ENCODE peak calls at places on chromosomes 13 and 19, in nine cellular contexts. H, D, P, C, M, W, J, I and K are unnamed samples.

GRCh38 chr19:648904-649733 is 9.4 kb downstream of the FGF22 start:
- DNase-seq in H (no peak), D (no peak), P (no peak), C (no peak), M (no peak), W (no peak), J (peak), I (no peak), K (no peak)

GRCh38 chr19:12749938-12750521 is 1.6 kb upstream of the BEST2 start:
- DNase-seq in H (no peak), D (no peak), P (no peak), C (no peak), M (no peak), W (no peak), J (no peak), I (no peak), K (no peak)

GRCh38 chr13:53242015-53242414 is 213.4 kb downstream of the OLFM4 start:
- DNase-seq in H (no peak), D (no peak), P (no peak), C (no peak), M (no peak), W (no peak), J (no peak), I (no peak), K (no peak)

GRCh38 chr19:7527516-7528191 is 5.2 kb downstream of the MCOLN1 start:
- DNase-seq in H (no peak), D (no peak), P (no peak), C (no peak), M (no peak), W (peak), J (no peak), I (no peak), K (peak)

GRCh38 chr19:49690073-49690655 is 752 bp upstream of the CPT1C start:
- DNase-seq in H (no peak), D (no peak), P (no peak), C (no peak), M (no peak), W (no peak), J (no peak), I (no peak), K (no peak)

GRCh38 chr19:10290439-10290875 is 705 bp downstream of the ICAM5 start:
- DNase-seq in H (no peak), D (no peak), P (no peak), C (no peak), M (peak), W (peak), J (peak), I (no peak), K (no peak)

GRCh38 chr19:4980087-4980486 is 11.2 kb downstream of the KDM4B start:
- DNase-seq in H (no peak), D (no peak), P (no peak), C (no peak), M (no peak), W (no peak), J (no peak), I (no peak), K (no peak)

GRCh38 chr13:106099765-106100164 is 435.7 kb downstream of the EFNB2 start:
- DNase-seq in H (no peak), D (no peak), P (no peak), C (no peak), M (no peak), W (no peak), J (no peak), I (no peak), K (no peak)

GRCh38 chr13:50244355-50244912 is 229.2 kb downstream of the KCNRG start:
- DNase-seq in H (no peak), D (no peak), P (no peak), C (no peak), M (no peak), W (no peak), J (no peak), I (no peak), K (no peak)

GRCh38 chr13:49936085-49936942 is at the start of gene SPRYD7:
- DNase-seq in H (peak), D (peak), P (peak), C (peak), M (peak), W (peak), J (peak), I (peak), K (peak)

GRCh38 chr13:85771856-85772255 is 27.4 kb downstream of the SLITRK6 start:
- DNase-seq in H (no peak), D (no peak), P (no peak), C (no peak), M (no peak), W (no peak), J (no peak), I (no peak), K (no peak)

GRCh38 chr13:48078251-48078656 is 16.6 kb downstream of the MED4 start:
- DNase-seq in H (no peak), D (no peak), P (no peak), C (peak), M (no peak), W (no peak), J (no peak), I (peak), K (no peak)

GRCh38 chr13:111625526-111626315 is 305.3 kb downstream of the TEX29 start:
- DNase-seq in H (no peak), D (no peak), P (no peak), C (no peak), M (no peak), W (no peak), J (no peak), I (no peak), K (no peak)

GRCh38 chr13:111883571-111884343 is 183.2 kb upstream of the SOX1 start:
- DNase-seq in H (no peak), D (no peak), P (no peak), C (no peak), M (no peak), W (no peak), J (no peak), I (no peak), K (no peak)

GRCh38 chr13:21613791-21614190 is 9.8 kb upstream of the MICU2 start:
- DNase-seq in H (no peak), D (no peak), P (no peak), C (no peak), M (no peak), W (no peak), J (no peak), I (peak), K (no peak)

GRCh38 chr13:95492044-95492801 is 60.3 kb upstream of the CLDN10 start:
- DNase-seq in H (no peak), D (peak), P (no peak), C (no peak), M (no peak), W (no peak), J (no peak), I (peak), K (no peak)

GRCh38 chr19:28159065-28159464 is 1053.9 kb downstream of the UQCRFS1 start:
- DNase-seq in H (no peak), D (no peak), P (no peak), C (no peak), M (no peak), W (no peak), J (no peak), I (no peak), K (no peak)

GRCh38 chr13:97328222-97328790 is 105.7 kb upstream of the RAP2A start:
- DNase-seq in H (no peak), D (no peak), P (no peak), C (no peak), M (no peak), W (no peak), J (no peak), I (peak), K (no peak)

GRCh38 chr19:23305555-23305954 is 55.4 kb upstream of the ZNF724 start:
- DNase-seq in H (no peak), D (no peak), P (no peak), C (no peak), M (no peak), W (no peak), J (no peak), I (no peak), K (no peak)

GRCh38 chr19:793775-794174 is 3.5 kb upstream of the PTBP1 start:
- DNase-seq in H (no peak), D (no peak), P (no peak), C (no peak), M (no peak), W (no peak), J (no peak), I (no peak), K (no peak)

GRCh38 chr13:84609716-84610115 is 727.4 kb upstream of the SLITRK1 start:
- DNase-seq in H (no peak), D (no peak), P (no peak), C (no peak), M (no peak), W (no peak), J (no peak), I (peak), K (no peak)

GRCh38 chr13:97905517-97905916 is 48.0 kb upstream of the IPO5 start:
- DNase-seq in H (no peak), D (no peak), P (no peak), C (no peak), M (no peak), W (no peak), J (no peak), I (no peak), K (no peak)

GRCh38 chr19:48473161-48473966 is 4.2 kb downstream of the CYTH2 start:
- DNase-seq in H (no peak), D (no peak), P (no peak), C (no peak), M (no peak), W (no peak), J (no peak), I (no peak), K (no peak)
- TF ChIP-seq POLR2A in H (no peak), D (no peak), P (no peak), C (no peak), M (no peak), W (no peak), J (no peak), I (no peak), K (no peak)

DNA sequence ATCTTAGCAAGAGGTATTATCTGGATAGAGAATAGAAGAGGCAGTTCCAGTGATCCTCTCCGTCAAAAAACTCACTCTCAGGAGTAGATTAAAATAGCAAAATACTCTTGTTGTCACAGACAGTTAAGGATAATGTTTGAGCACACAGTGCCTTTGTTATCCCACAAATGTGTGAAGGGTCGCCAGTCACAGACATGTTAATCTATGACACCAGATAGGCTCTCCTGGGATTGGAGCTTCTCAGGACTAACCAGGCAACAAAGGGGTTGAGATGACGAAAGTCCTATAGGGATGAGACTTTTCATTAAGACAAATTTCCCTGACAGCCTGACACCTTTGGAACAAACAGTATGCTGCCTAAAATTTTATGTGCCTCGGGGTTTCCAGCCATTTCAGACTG is 1947.1 kb downstream of the OLFM4 start:
- DNase-seq in H (no peak), D (no peak), P (no peak), C (no peak), M (no peak), W (no peak), J (no peak), I (no peak), K (no peak)
- H3K27ac ChIP-seq in H (no peak), D (no peak), P (no peak), C (no peak), M (no peak), W (no peak), J (no peak), I (no peak), K (no peak)

GRCh38 chr19:13887039-13887438 is 10.1 kb downstream of the NANOS3 start:
- DNase-seq in H (no peak), D (peak), P (no peak), C (no peak), M (peak), W (no peak), J (no peak), I (no peak), K (no peak)

GRCh38 chr19:13885826-13886365 is 9.0 kb downstream of the NANOS3 start:
- DNase-seq in H (no peak), D (no peak), P (no peak), C (no peak), M (no peak), W (no peak), J (no peak), I (no peak), K (no peak)

GRCh38 chr19:13883665-13884064 is 6.7 kb downstream of the NANOS3 start:
- DNase-seq in H (no peak), D (no peak), P (no peak), C (no peak), M (no peak), W (no peak), J (no peak), I (no peak), K (no peak)

GRCh38 chr19:13882841-13883240 is 5.9 kb downstream of the NANOS3 start:
- DNase-seq in H (no peak), D (no peak), P (no peak), C (no peak), M (no peak), W (no peak), J (no peak), I (no peak), K (no peak)

GRCh38 chr19:13884726-13885591 is 8.0 kb downstream of the NANOS3 start:
- DNase-seq in H (peak), D (peak), P (no peak), C (no peak), M (no peak), W (no peak), J (no peak), I (no peak), K (no peak)
- TF ChIP-seq POLR2A in H (no peak), D (no peak), P (peak), C (no peak), M (no peak), W (no peak), J (no peak), I (no peak), K (no peak)

GRCh38 chr13:44576396-44577235 is 486 bp upstream of the TSC22D1 start:
- DNase-seq in H (no peak), D (peak), P (peak), C (no peak), M (peak), W (peak), J (peak), I (no peak), K (peak)
- H3K27ac ChIP-seq in H (peak), D (peak), P (peak), C (peak), M (peak), W (peak), J (peak), I (peak), K (peak)

GRCh38 chr19:40055832-40056504 is at the start of gene ZNF780B:
- DNase-seq in H (peak), D (peak), P (peak), C (peak), M (peak), W (peak), J (peak), I (peak), K (peak)
- TF ChIP-seq POLR2A in H (no peak), D (no peak), P (no peak), C (no peak), M (peak), W (no peak), J (no peak), I (peak), K (peak)